ENCODE peak calls at places on chromosomes 11 and 22, in five cellular contexts. One of them, this sample, is unnamed. For H3K4me1, the result is how much of the 10 kb centered on the place peaks cover.

GRCh38 chr11:70670684-70671034 is 272.3 kb downstream of the CTTN start:
- DNase-seq in mesendoderm: no peak
- DNase-seq in neural progenitor cell: no peak
- DNase-seq in lower lobe of right lung: no peak
- DNase-seq in naive thymus-derived CD4-positive, alpha-beta T cell: no peak
- DNase-seq in this sample: no peak

GRCh38 chr11:10288881-10289764 is 4.9 kb downstream of the SBF2 start:
- DNase-seq in mesendoderm: no peak
- DNase-seq in neural progenitor cell: no peak
- DNase-seq in lower lobe of right lung: no peak
- DNase-seq in naive thymus-derived CD4-positive, alpha-beta T cell: no peak
- DNase-seq in this sample: no peak

GRCh38 chr11:43853766-43854165 is 26.9 kb upstream of the ALKBH3 start:
- DNase-seq in mesendoderm: no peak
- DNase-seq in neural progenitor cell: no peak
- DNase-seq in lower lobe of right lung: no peak
- DNase-seq in naive thymus-derived CD4-positive, alpha-beta T cell: no peak
- DNase-seq in this sample: no peak

GRCh38 chr11:88402192-88402715 is 64.7 kb upstream of the CTSC start:
- DNase-seq in mesendoderm: no peak
- DNase-seq in neural progenitor cell: peak
- DNase-seq in lower lobe of right lung: no peak
- DNase-seq in naive thymus-derived CD4-positive, alpha-beta T cell: no peak
- DNase-seq in this sample: no peak

GRCh38 chr11:75311858-75312288 is 39.6 kb downstream of the ARRB1 start:
- DNase-seq in mesendoderm: peak
- DNase-seq in neural progenitor cell: no peak
- DNase-seq in lower lobe of right lung: no peak
- DNase-seq in naive thymus-derived CD4-positive, alpha-beta T cell: no peak
- DNase-seq in this sample: no peak

GRCh38 chr22:27435839-27436581 is 365.5 kb downstream of the MN1 start:
- DNase-seq in mesendoderm: peak
- DNase-seq in neural progenitor cell: peak
- DNase-seq in lower lobe of right lung: no peak
- DNase-seq in naive thymus-derived CD4-positive, alpha-beta T cell: no peak
- DNase-seq in this sample: no peak

GRCh38 chr11:131295986-131296385 is 74.4 kb upstream of the NTM start:
- DNase-seq in mesendoderm: no peak
- DNase-seq in neural progenitor cell: no peak
- DNase-seq in lower lobe of right lung: no peak
- DNase-seq in naive thymus-derived CD4-positive, alpha-beta T cell: no peak
- DNase-seq in this sample: no peak

GRCh38 chr11:1049071-1049405 is 12.5 kb upstream of the MUC6 start:
- DNase-seq in mesendoderm: no peak
- DNase-seq in neural progenitor cell: no peak
- DNase-seq in lower lobe of right lung: no peak
- DNase-seq in naive thymus-derived CD4-positive, alpha-beta T cell: no peak
- DNase-seq in this sample: no peak

GRCh38 chr11:62694455-62695167 is 5.3 kb upstream of the LRRN4CL start:
- DNase-seq in mesendoderm: peak
- DNase-seq in neural progenitor cell: peak
- DNase-seq in lower lobe of right lung: peak
- DNase-seq in naive thymus-derived CD4-positive, alpha-beta T cell: peak
- DNase-seq in this sample: no peak

GRCh38 chr22:20433686-20434241 is 3.9 kb downstream of the SCARF2 start:
- DNase-seq in mesendoderm: no peak
- DNase-seq in neural progenitor cell: no peak
- DNase-seq in lower lobe of right lung: peak
- DNase-seq in naive thymus-derived CD4-positive, alpha-beta T cell: no peak
- DNase-seq in this sample: no peak

GRCh38 chr22:22835242-22835641 is 52.4 kb upstream of the IGLL5 start:
- DNase-seq in mesendoderm: no peak
- DNase-seq in neural progenitor cell: no peak
- DNase-seq in lower lobe of right lung: no peak
- DNase-seq in naive thymus-derived CD4-positive, alpha-beta T cell: no peak
- DNase-seq in this sample: no peak

GRCh38 chr22:31853736-31854500 is 90.4 kb upstream of the YWHAH start:
- DNase-seq in mesendoderm: no peak
- DNase-seq in neural progenitor cell: no peak
- DNase-seq in lower lobe of right lung: no peak
- DNase-seq in naive thymus-derived CD4-positive, alpha-beta T cell: no peak
- DNase-seq in this sample: no peak

GRCh38 chr11:44531116-44531504 is 34.4 kb upstream of the CD82 start:
- DNase-seq in mesendoderm: no peak
- DNase-seq in neural progenitor cell: no peak
- DNase-seq in lower lobe of right lung: no peak
- DNase-seq in naive thymus-derived CD4-positive, alpha-beta T cell: no peak
- DNase-seq in this sample: no peak

GRCh38 chr11:50174189-50174588 is 141.5 kb downstream of the OR4C45 start:
- DNase-seq in mesendoderm: no peak
- DNase-seq in neural progenitor cell: no peak
- DNase-seq in lower lobe of right lung: no peak
- DNase-seq in naive thymus-derived CD4-positive, alpha-beta T cell: no peak
- DNase-seq in this sample: no peak

GRCh38 chr11:134071306-134071705 is 2.4 kb downstream of the JAM3 start:
- DNase-seq in mesendoderm: no peak
- DNase-seq in neural progenitor cell: no peak
- DNase-seq in lower lobe of right lung: no peak
- DNase-seq in naive thymus-derived CD4-positive, alpha-beta T cell: no peak
- DNase-seq in this sample: no peak

GRCh38 chr11:12430912-12431311 is 53.5 kb downstream of the PARVA start:
- DNase-seq in mesendoderm: no peak
- DNase-seq in neural progenitor cell: no peak
- DNase-seq in lower lobe of right lung: no peak
- DNase-seq in naive thymus-derived CD4-positive, alpha-beta T cell: no peak
- DNase-seq in this sample: no peak

GRCh38 chr11:13983081-13983751 is 20.7 kb downstream of the SPON1 start:
- DNase-seq in mesendoderm: no peak
- DNase-seq in neural progenitor cell: no peak
- DNase-seq in lower lobe of right lung: no peak
- DNase-seq in naive thymus-derived CD4-positive, alpha-beta T cell: no peak
- DNase-seq in this sample: no peak

GRCh38 chr11:59669611-59670009 is 773 bp upstream of the PATL1 start:
- DNase-seq in mesendoderm: peak
- DNase-seq in neural progenitor cell: no peak
- DNase-seq in lower lobe of right lung: peak
- DNase-seq in naive thymus-derived CD4-positive, alpha-beta T cell: no peak
- DNase-seq in this sample: no peak

GRCh38 chr11:75668508-75669297 is at the start of gene MAP6:
- DNase-seq in mesendoderm: peak
- DNase-seq in neural progenitor cell: peak
- DNase-seq in lower lobe of right lung: no peak
- DNase-seq in naive thymus-derived CD4-positive, alpha-beta T cell: no peak
- DNase-seq in this sample: no peak

GRCh38 chr11:124717786-124718634 is 21.7 kb upstream of the NRGN start:
- DNase-seq in mesendoderm: peak
- DNase-seq in neural progenitor cell: peak
- DNase-seq in lower lobe of right lung: peak
- DNase-seq in naive thymus-derived CD4-positive, alpha-beta T cell: no peak
- DNase-seq in this sample: no peak

GRCh38 chr11:78419327-78419726 is 1.7 kb upstream of the GAB2 start:
- DNase-seq in mesendoderm: peak
- DNase-seq in neural progenitor cell: no peak
- DNase-seq in lower lobe of right lung: peak
- DNase-seq in naive thymus-derived CD4-positive, alpha-beta T cell: no peak
- DNase-seq in this sample: no peak

GRCh38 chr11:118199135-118199534 is 22.7 kb upstream of the SCN2B start:
- DNase-seq in mesendoderm: no peak
- DNase-seq in neural progenitor cell: no peak
- DNase-seq in lower lobe of right lung: no peak
- DNase-seq in naive thymus-derived CD4-positive, alpha-beta T cell: no peak
- DNase-seq in this sample: no peak

GRCh38 chr11:113884361-113884836 is 9.0 kb upstream of the USP28 start:
- DNase-seq in mesendoderm: peak
- DNase-seq in neural progenitor cell: peak
- DNase-seq in lower lobe of right lung: no peak
- DNase-seq in naive thymus-derived CD4-positive, alpha-beta T cell: no peak
- DNase-seq in this sample: no peak

GRCh38 chr11:61700221-61700620 is 20.0 kb downstream of the DAGLA start:
- DNase-seq in mesendoderm: peak
- DNase-seq in neural progenitor cell: no peak
- DNase-seq in lower lobe of right lung: peak
- DNase-seq in naive thymus-derived CD4-positive, alpha-beta T cell: no peak
- DNase-seq in this sample: no peak

GRCh38 chr11:125166347-125166841 is 1.8 kb downstream of the PKNOX2 start:
- DNase-seq in mesendoderm: peak
- DNase-seq in neural progenitor cell: peak
- DNase-seq in lower lobe of right lung: no peak
- DNase-seq in naive thymus-derived CD4-positive, alpha-beta T cell: no peak
- DNase-seq in this sample: no peak

GRCh38 chr11:64566042-64566914 is 24.7 kb upstream of the SLC22A12 start:
- DNase-seq in mesendoderm: peak
- DNase-seq in neural progenitor cell: peak
- DNase-seq in lower lobe of right lung: peak
- DNase-seq in naive thymus-derived CD4-positive, alpha-beta T cell: peak
- DNase-seq in this sample: no peak

GRCh38 chr11:65266210-65266609 is 4.4 kb downstream of the POLA2 start:
- DNase-seq in mesendoderm: no peak
- DNase-seq in neural progenitor cell: no peak
- DNase-seq in lower lobe of right lung: no peak
- DNase-seq in naive thymus-derived CD4-positive, alpha-beta T cell: no peak
- DNase-seq in this sample: no peak

GRCh38 chr11:125423247-125423849 is 72.7 kb downstream of the FEZ1 start:
- DNase-seq in mesendoderm: peak
- DNase-seq in neural progenitor cell: no peak
- DNase-seq in lower lobe of right lung: no peak
- DNase-seq in naive thymus-derived CD4-positive, alpha-beta T cell: no peak
- DNase-seq in this sample: no peak

GRCh38 chr22:18983120-18983651 is 47.1 kb upstream of the PRODH start:
- DNase-seq in mesendoderm: no peak
- DNase-seq in neural progenitor cell: no peak
- DNase-seq in lower lobe of right lung: peak
- DNase-seq in naive thymus-derived CD4-positive, alpha-beta T cell: no peak
- DNase-seq in this sample: no peak

GRCh38 chr11:23205156-23205871 is 345.0 kb upstream of the CCDC179 start:
- DNase-seq in mesendoderm: no peak
- DNase-seq in neural progenitor cell: no peak
- DNase-seq in lower lobe of right lung: no peak
- DNase-seq in naive thymus-derived CD4-positive, alpha-beta T cell: no peak
- DNase-seq in this sample: no peak

GRCh38 chr11:113991170-113991569 is 16.3 kb downstream of the HTR3A start:
- DNase-seq in mesendoderm: peak
- DNase-seq in neural progenitor cell: peak
- DNase-seq in lower lobe of right lung: no peak
- DNase-seq in naive thymus-derived CD4-positive, alpha-beta T cell: no peak
- DNase-seq in this sample: no peak

GRCh38 chr11:12785901-12786300 is 111.7 kb downstream of the TEAD1 start:
- DNase-seq in mesendoderm: no peak
- DNase-seq in neural progenitor cell: no peak
- DNase-seq in lower lobe of right lung: no peak
- DNase-seq in naive thymus-derived CD4-positive, alpha-beta T cell: no peak
- DNase-seq in this sample: no peak

GRCh38 chr11:10990637-10991036 is 132.8 kb upstream of the ZBED5 start:
- DNase-seq in mesendoderm: no peak
- DNase-seq in neural progenitor cell: no peak
- DNase-seq in lower lobe of right lung: no peak
- DNase-seq in naive thymus-derived CD4-positive, alpha-beta T cell: no peak
- DNase-seq in this sample: no peak

DNA sequence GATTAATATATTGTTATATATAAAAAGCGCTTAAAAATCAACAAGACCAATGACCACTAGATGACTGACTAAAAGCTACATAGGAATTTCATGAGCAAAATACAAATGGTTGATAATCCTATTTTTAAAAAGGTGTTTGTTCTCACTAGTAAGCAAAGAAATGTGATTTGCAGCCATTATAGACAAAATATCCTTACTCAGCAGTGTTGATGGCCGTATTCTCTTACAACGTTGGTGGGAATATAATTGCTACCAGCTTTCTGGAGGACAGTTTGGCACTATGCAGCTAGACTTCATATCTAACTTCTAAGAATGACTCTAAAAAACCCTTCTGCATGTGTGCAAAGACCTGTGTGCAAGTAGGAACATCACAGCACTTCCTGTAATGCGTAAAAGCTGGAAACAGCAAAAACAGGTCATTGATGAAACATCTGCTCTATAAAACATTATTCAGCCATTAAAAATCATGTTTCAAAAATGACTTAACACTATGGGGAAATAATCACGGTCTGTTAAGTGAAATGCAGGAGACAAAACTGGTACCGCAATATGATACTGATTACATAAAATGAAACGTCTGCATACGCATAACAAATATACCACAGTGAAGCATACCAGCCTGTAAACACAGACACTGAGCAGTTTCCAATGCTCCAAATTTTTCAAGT is 70.1 kb upstream of the LINC01488 start:
- DNase-seq in mesendoderm: no peak
- DNase-seq in neural progenitor cell: no peak
- DNase-seq in lower lobe of right lung: no peak
- DNase-seq in naive thymus-derived CD4-positive, alpha-beta T cell: no peak
- DNase-seq in this sample: no peak
- H3K4me1 ChIP-seq in mesendoderm: under half
- H3K4me1 ChIP-seq in neural progenitor cell: under half
- H3K4me1 ChIP-seq in lower lobe of right lung: under half
- H3K4me1 ChIP-seq in naive thymus-derived CD4-positive, alpha-beta T cell: under half
- H3K4me1 ChIP-seq in this sample: under half

GRCh38 chr22:28989484-28989883 is 72.1 kb downstream of the C22orf31 start:
- DNase-seq in mesendoderm: no peak
- DNase-seq in neural progenitor cell: no peak
- DNase-seq in lower lobe of right lung: no peak
- DNase-seq in naive thymus-derived CD4-positive, alpha-beta T cell: no peak
- DNase-seq in this sample: no peak
- H3K27ac ChIP-seq in mesendoderm: peak
- H3K27ac ChIP-seq in neural progenitor cell: no peak
- H3K27ac ChIP-seq in lower lobe of right lung: no peak
- H3K27ac ChIP-seq in naive thymus-derived CD4-positive, alpha-beta T cell: no peak
- H3K27ac ChIP-seq in this sample: no peak

DNA sequence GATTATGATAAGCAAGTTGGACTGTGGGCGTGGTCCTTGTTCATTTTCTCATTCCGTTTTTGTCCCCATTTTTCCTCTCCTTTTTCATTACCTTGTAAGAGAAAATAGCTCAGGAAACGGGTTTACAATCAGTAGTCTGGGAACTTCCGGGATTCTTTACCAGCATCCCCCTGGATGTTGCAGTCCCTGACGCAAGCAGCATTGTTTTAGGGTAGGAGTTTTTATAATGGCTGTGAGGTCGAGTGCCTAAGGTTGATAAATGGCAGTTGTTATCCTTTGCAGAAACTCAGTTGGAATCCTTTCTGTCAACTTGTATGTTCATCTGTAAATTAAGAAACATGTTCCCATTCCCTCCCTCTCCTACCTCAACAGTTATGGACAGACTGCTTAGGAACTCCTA is 68.3 kb downstream of the ARHGEF12 start:
- DNase-seq in mesendoderm: peak
- DNase-seq in neural progenitor cell: peak
- DNase-seq in lower lobe of right lung: no peak
- DNase-seq in naive thymus-derived CD4-positive, alpha-beta T cell: no peak
- DNase-seq in this sample: no peak
- H3K4me1 ChIP-seq in mesendoderm: under half
- H3K4me1 ChIP-seq in neural progenitor cell: under half
- H3K4me1 ChIP-seq in lower lobe of right lung: under half
- H3K4me1 ChIP-seq in naive thymus-derived CD4-positive, alpha-beta T cell: under half
- H3K4me1 ChIP-seq in this sample: under half

GRCh38 chr11:83060965-83061364 is 10.7 kb downstream of the RAB30 start:
- DNase-seq in mesendoderm: no peak
- DNase-seq in neural progenitor cell: no peak
- DNase-seq in lower lobe of right lung: no peak
- DNase-seq in naive thymus-derived CD4-positive, alpha-beta T cell: no peak
- DNase-seq in this sample: no peak
- H3K27ac ChIP-seq in mesendoderm: no peak
- H3K27ac ChIP-seq in neural progenitor cell: no peak
- H3K27ac ChIP-seq in lower lobe of right lung: no peak
- H3K27ac ChIP-seq in naive thymus-derived CD4-positive, alpha-beta T cell: no peak
- H3K27ac ChIP-seq in this sample: no peak

GRCh38 chr11:2394818-2395105 is 5.8 kb upstream of the TSSC4 start:
- DNase-seq in mesendoderm: no peak
- DNase-seq in neural progenitor cell: no peak
- DNase-seq in lower lobe of right lung: no peak
- DNase-seq in naive thymus-derived CD4-positive, alpha-beta T cell: no peak
- DNase-seq in this sample: no peak
- H3K4me1 ChIP-seq in mesendoderm: under half
- H3K4me1 ChIP-seq in neural progenitor cell: under half
- H3K4me1 ChIP-seq in lower lobe of right lung: under half
- H3K4me1 ChIP-seq in naive thymus-derived CD4-positive, alpha-beta T cell: under half
- H3K4me1 ChIP-seq in this sample: half or more

This sample was measured in esophagus squamous epithelium.